ENCODE peak calls at places on chromosomes 3 and 15, in six cellular contexts. J is GM12892, W is GM12878, Y is HepG2, L is K562, F is H1. T is an unnamed sample.

GRCh38 chr15:55737373-55737772 is 5.6 kb downstream of the PRTG start:
- DNase-seq in J (no peak), W (no peak), Y (no peak), L (no peak), F (no peak), T (no peak)

GRCh38 chr3:57158316-57158715 is 6.8 kb downstream of the IL17RD start:
- DNase-seq in J (no peak), W (no peak), Y (no peak), L (no peak), F (no peak), T (no peak)

GRCh38 chr3:144677118-144677517 is 705.5 kb downstream of the DIPK2A start:
- DNase-seq in J (no peak), W (no peak), Y (no peak), L (no peak), F (no peak), T (no peak)

GRCh38 chr3:24622138-24622537 is 127.5 kb upstream of the THRB start:
- DNase-seq in J (no peak), W (no peak), Y (no peak), L (no peak), F (no peak), T (no peak)

GRCh38 chr15:35194296-35194695 is 109.2 kb upstream of the NANOGP8 start:
- DNase-seq in J (no peak), W (no peak), Y (no peak), L (no peak), F (no peak), T (no peak)

GRCh38 chr3:59313365-59313764 is 263.5 kb upstream of the CFAP20DC start:
- DNase-seq in J (peak), W (no peak), Y (peak), L (peak), F (no peak), T (peak)

GRCh38 chr3:39435006-39435748 is 28.7 kb downstream of the RPSA start:
- DNase-seq in J (no peak), W (no peak), Y (no peak), L (no peak), F (no peak), T (no peak)

GRCh38 chr3:164962610-164963009 is 115.7 kb downstream of the SI start:
- DNase-seq in J (no peak), W (no peak), Y (no peak), L (no peak), F (no peak), T (no peak)

GRCh38 chr15:90580541-90580940 is 50.8 kb downstream of the CRTC3 start:
- DNase-seq in J (no peak), W (no peak), Y (no peak), L (no peak), F (no peak), T (no peak)

GRCh38 chr3:24012589-24013257 is 67.6 kb downstream of the NR1D2 start:
- DNase-seq in J (no peak), W (no peak), Y (no peak), L (no peak), F (no peak), T (no peak)

GRCh38 chr3:36957862-36958686 is 13.2 kb upstream of the TRANK1 start:
- DNase-seq in J (no peak), W (no peak), Y (no peak), L (peak), F (no peak), T (no peak)

GRCh38 chr3:73661262-73661661 is 36.5 kb upstream of the PDZRN3 start:
- DNase-seq in J (no peak), W (no peak), Y (no peak), L (no peak), F (no peak), T (no peak)

GRCh38 chr3:9930804-9931418 is 2.7 kb upstream of the CRELD1 start:
- DNase-seq in J (no peak), W (no peak), Y (peak), L (no peak), F (no peak), T (no peak)

GRCh38 chr15:64197425-64197824 is 34.6 kb upstream of the PPIB start:
- DNase-seq in J (no peak), W (no peak), Y (no peak), L (no peak), F (no peak), T (no peak)

GRCh38 chr3:197031315-197032285 is 2.0 kb upstream of the MELTF start:
- DNase-seq in J (no peak), W (no peak), Y (peak), L (peak), F (no peak), T (no peak)

GRCh38 chr3:194840661-194841514 is 155.2 kb downstream of the FAM43A start:
- DNase-seq in J (no peak), W (no peak), Y (peak), L (peak), F (no peak), T (no peak)

GRCh38 chr3:145936986-145937385 is 224.0 kb downstream of the PLOD2 start:
- DNase-seq in J (no peak), W (no peak), Y (no peak), L (no peak), F (no peak), T (no peak)

GRCh38 chr15:99692825-99693224 is 40.4 kb downstream of the LYSMD4 start:
- DNase-seq in J (no peak), W (no peak), Y (no peak), L (no peak), F (no peak), T (no peak)

GRCh38 chr3:69738859-69739203 is 433 bp upstream of the MITF start:
- DNase-seq in J (no peak), W (no peak), Y (no peak), L (no peak), F (no peak), T (no peak)

GRCh38 chr15:41513282-41514227 is at the start of gene LTK:
- DNase-seq in J (no peak), W (no peak), Y (no peak), L (peak), F (no peak), T (no peak)

GRCh38 chr3:144104146-144104545 is 132.5 kb downstream of the DIPK2A start:
- DNase-seq in J (no peak), W (no peak), Y (no peak), L (no peak), F (no peak), T (no peak)

GRCh38 chr3:122913539-122914100 is 113.9 kb downstream of the SEMA5B start:
- DNase-seq in J (no peak), W (no peak), Y (no peak), L (no peak), F (no peak), T (no peak)

GRCh38 chr3:65939184-65939583 is 99.5 kb downstream of the MAGI1 start:
- DNase-seq in J (no peak), W (no peak), Y (no peak), L (no peak), F (no peak), T (no peak)

GRCh38 chr3:154885016-154885415 is 195.1 kb upstream of the MME start:
- DNase-seq in J (no peak), W (no peak), Y (no peak), L (no peak), F (no peak), T (no peak)

GRCh38 chr3:148790841-148791240 is 36.8 kb upstream of the CPB1 start:
- DNase-seq in J (no peak), W (no peak), Y (no peak), L (no peak), F (no peak), T (no peak)

GRCh38 chr3:17088602-17089313 is 204.0 kb downstream of the PLCL2 start:
- DNase-seq in J (no peak), W (no peak), Y (no peak), L (no peak), F (no peak), T (no peak)

GRCh38 chr15:56042982-56043980 is 49.9 kb upstream of the NEDD4 start:
- DNase-seq in J (no peak), W (peak), Y (peak), L (no peak), F (no peak), T (no peak)

GRCh38 chr3:58063424-58063823 is 55.2 kb downstream of the FLNB start:
- DNase-seq in J (no peak), W (no peak), Y (no peak), L (no peak), F (no peak), T (no peak)

GRCh38 chr3:183252973-183253363 is at the start of gene B3GNT5:
- DNase-seq in J (no peak), W (no peak), Y (no peak), L (peak), F (no peak), T (no peak)

DNA sequence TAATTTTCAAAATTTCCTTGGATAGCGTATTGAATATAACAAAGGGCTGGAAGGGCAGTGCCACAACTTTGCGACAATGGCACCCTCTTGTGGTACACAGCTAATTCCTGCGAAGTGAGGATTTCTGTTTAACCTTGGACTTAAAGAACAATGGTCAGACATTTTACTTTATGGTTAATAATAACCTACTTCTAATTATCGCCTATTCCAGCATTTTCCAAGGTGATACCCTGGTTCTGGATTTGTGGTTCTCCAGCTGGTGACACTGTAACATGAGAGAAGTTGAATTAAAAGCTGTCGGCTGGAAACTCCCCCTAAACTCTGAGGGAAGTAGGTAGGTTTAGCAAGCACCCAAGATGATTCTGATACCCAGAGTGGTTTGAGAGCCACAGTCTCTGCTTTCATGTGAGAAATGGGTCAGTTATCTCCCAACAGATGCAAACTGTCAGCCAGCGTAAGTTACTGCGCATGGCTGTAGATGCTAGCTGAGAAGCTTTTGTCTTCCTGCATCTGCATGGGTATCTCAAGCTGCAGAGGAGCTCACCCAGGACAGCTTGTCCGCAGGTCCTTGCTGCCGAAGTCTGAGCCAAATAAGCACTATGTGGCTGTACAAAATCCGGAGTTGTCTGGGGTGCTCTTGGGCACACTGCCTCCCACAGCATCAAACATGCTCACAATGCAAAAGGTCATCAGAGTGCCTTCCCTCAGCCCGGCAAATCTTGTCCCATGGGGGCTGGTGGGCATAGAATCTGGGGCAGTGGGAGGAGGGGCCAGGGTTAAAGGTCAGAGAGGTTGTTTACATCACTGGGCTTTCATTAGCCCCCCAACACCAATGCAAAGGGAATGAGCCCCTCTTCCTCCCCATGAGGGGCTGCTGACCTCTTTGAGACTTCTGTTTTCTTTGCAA is 6.6 kb upstream of the CHSY1 start:
- DNase-seq in J (no peak), W (peak), Y (peak), L (peak), F (no peak), T (no peak)
- TF ChIP-seq POLR2AphosphoS5 in J (no peak), W (no peak), Y (no peak), L (no peak), F (no peak), T (no peak)

DNA sequence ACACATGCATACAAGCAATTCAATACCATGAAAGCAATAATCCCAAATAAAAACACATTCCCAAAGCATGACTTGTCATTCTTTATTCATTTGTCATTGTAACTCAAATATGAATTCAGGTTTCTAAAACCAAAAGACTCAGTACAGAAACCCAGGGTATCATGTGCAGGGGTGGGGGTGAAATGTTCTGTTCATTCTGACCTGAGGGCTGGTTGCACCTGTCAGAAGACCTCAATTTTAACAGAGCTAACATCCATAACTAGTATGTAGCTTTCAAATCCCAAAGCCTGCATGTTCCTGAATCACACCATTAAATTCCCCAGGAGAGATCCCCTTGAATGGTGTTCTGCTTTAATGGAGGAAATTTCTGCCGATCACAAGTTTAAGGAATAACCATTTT is 738.7 kb downstream of the MCTP2 start:
- DNase-seq in J (no peak), W (no peak), Y (no peak), L (no peak), F (no peak), T (no peak)
- TF ChIP-seq TAF1 in J (no peak), W (no peak), Y (no peak), L (no peak), F (no peak), T (no peak)

GRCh38 chr3:53072653-53073552 is 27.0 kb upstream of the SFMBT1 start:
- DNase-seq in J (peak), W (peak), Y (peak), L (peak), F (peak), T (peak)
- TF ChIP-seq POLR2A in J (peak), W (no peak), Y (peak), L (no peak), F (peak), T (peak)

DNA sequence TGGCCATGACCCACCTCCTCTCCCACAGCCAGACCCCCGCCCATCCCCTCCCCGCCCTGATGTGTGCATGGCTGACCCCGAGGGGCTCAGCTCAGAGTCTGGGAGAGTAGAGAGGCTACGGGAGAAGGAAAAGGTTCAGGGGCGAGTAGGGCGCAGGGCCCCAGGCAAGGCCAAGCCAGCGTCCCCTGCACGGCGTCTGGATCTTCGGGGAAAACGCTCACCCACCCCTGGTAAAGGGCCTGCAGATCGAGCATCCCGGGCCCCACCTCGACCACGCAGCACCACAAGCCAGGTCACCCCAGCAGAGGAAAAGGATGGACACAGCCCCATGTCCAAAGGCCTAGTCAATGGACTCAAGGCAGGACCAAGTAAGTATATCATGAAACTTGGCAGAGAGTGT is 11.7 kb downstream of the MAP1A start:
- DNase-seq in J (no peak), W (no peak), Y (no peak), L (peak), F (no peak), T (no peak)
- TF ChIP-seq POLR2AphosphoS5 in J (no peak), W (no peak), Y (no peak), L (no peak), F (no peak), T (no peak)